ENCODE peak calls at places on chromosomes 6 and 20, in four cellular contexts. One of them, this sample, is unnamed.

GRCh38 chr6:159686697-159687096 is 6.3 kb downstream of the SOD2 start:
- DNase-seq in brain microvascular endothelial cell: no peak
- DNase-seq in mammary epithelial cell: no peak
- DNase-seq in prostate gland: no peak
- DNase-seq in this sample: no peak

GRCh38 chr6:117906905-117907599 is at the start of gene SLC35F1:
- DNase-seq in brain microvascular endothelial cell: peak; percentile 22
- DNase-seq in mammary epithelial cell: peak; percentile 25
- DNase-seq in prostate gland: peak; percentile 33
- DNase-seq in this sample: no peak

GRCh38 chr6:155126727-155127439 is 131.8 kb downstream of the TIAM2 start:
- DNase-seq in brain microvascular endothelial cell: peak; percentile 93
- DNase-seq in mammary epithelial cell: peak; percentile 78
- DNase-seq in prostate gland: no peak
- DNase-seq in this sample: peak; percentile 84

GRCh38 chr6:2047855-2048254 is 197.6 kb downstream of the GMDS start:
- DNase-seq in brain microvascular endothelial cell: no peak
- DNase-seq in mammary epithelial cell: no peak
- DNase-seq in prostate gland: no peak
- DNase-seq in this sample: no peak

GRCh38 chr6:98716341-98716740 is 118.0 kb upstream of the POU3F2 start:
- DNase-seq in brain microvascular endothelial cell: no peak
- DNase-seq in mammary epithelial cell: no peak
- DNase-seq in prostate gland: no peak
- DNase-seq in this sample: no peak

GRCh38 chr20:15760217-15760567 is 813.1 kb downstream of the KIF16B start:
- DNase-seq in brain microvascular endothelial cell: no peak
- DNase-seq in mammary epithelial cell: no peak
- DNase-seq in prostate gland: no peak
- DNase-seq in this sample: no peak

GRCh38 chr6:80640176-80640575 is 533.7 kb downstream of the BCKDHB start:
- DNase-seq in brain microvascular endothelial cell: no peak
- DNase-seq in mammary epithelial cell: no peak
- DNase-seq in prostate gland: no peak
- DNase-seq in this sample: no peak

GRCh38 chr6:115896538-115897129 is 164.1 kb downstream of the FRK start:
- DNase-seq in brain microvascular endothelial cell: peak; percentile 17
- DNase-seq in mammary epithelial cell: peak; percentile 19
- DNase-seq in prostate gland: no peak
- DNase-seq in this sample: peak; percentile 31

GRCh38 chr6:139597781-139598368 is 223.4 kb upstream of the CITED2 start:
- DNase-seq in brain microvascular endothelial cell: peak; percentile 93
- DNase-seq in mammary epithelial cell: peak; percentile 81
- DNase-seq in prostate gland: peak; percentile 32
- DNase-seq in this sample: peak; percentile 97

GRCh38 chr20:911882-912600 is 4.1 kb downstream of the ANGPT4 start:
- DNase-seq in brain microvascular endothelial cell: no peak
- DNase-seq in mammary epithelial cell: no peak
- DNase-seq in prostate gland: no peak
- DNase-seq in this sample: no peak
- TF ChIP-seq CTCF in brain microvascular endothelial cell: no peak
- TF ChIP-seq CTCF in mammary epithelial cell: no peak
- TF ChIP-seq CTCF in prostate gland: no peak
- TF ChIP-seq CTCF in this sample: no peak

GRCh38 chr20:39292193-39292736 is 330.1 kb downstream of the DHX35 start:
- DNase-seq in brain microvascular endothelial cell: no peak
- DNase-seq in mammary epithelial cell: no peak
- DNase-seq in prostate gland: no peak
- DNase-seq in this sample: no peak

GRCh38 chr20:39289831-39290230 is 327.7 kb downstream of the DHX35 start:
- DNase-seq in brain microvascular endothelial cell: no peak
- DNase-seq in mammary epithelial cell: no peak
- DNase-seq in prostate gland: no peak
- DNase-seq in this sample: no peak

GRCh38 chr20:39290575-39290974 is 328.4 kb downstream of the DHX35 start:
- DNase-seq in brain microvascular endothelial cell: no peak
- DNase-seq in mammary epithelial cell: no peak
- DNase-seq in prostate gland: no peak
- DNase-seq in this sample: no peak

GRCh38 chr20:39291301-39291700 is 329.2 kb downstream of the DHX35 start:
- DNase-seq in brain microvascular endothelial cell: no peak
- DNase-seq in mammary epithelial cell: no peak
- DNase-seq in prostate gland: peak; percentile 58
- DNase-seq in this sample: no peak

GRCh38 chr20:39289316-39289715 is 327.2 kb downstream of the DHX35 start:
- DNase-seq in brain microvascular endothelial cell: no peak
- DNase-seq in mammary epithelial cell: no peak
- DNase-seq in prostate gland: no peak
- DNase-seq in this sample: no peak
- TF ChIP-seq CTCF in brain microvascular endothelial cell: peak; percentile 3
- TF ChIP-seq CTCF in mammary epithelial cell: peak; percentile 15
- TF ChIP-seq CTCF in prostate gland: no peak
- TF ChIP-seq CTCF in this sample: no peak

GRCh38 chr6:161376367-161376766 is 102.5 kb upstream of the AGPAT4 start:
- DNase-seq in brain microvascular endothelial cell: no peak
- DNase-seq in mammary epithelial cell: no peak
- DNase-seq in prostate gland: no peak
- DNase-seq in this sample: no peak

GRCh38 chr6:161377116-161377515 is 103.3 kb upstream of the AGPAT4 start:
- DNase-seq in brain microvascular endothelial cell: no peak
- DNase-seq in mammary epithelial cell: no peak
- DNase-seq in prostate gland: no peak
- DNase-seq in this sample: no peak

GRCh38 chr6:161372422-161372793 is 98.5 kb upstream of the AGPAT4 start:
- DNase-seq in brain microvascular endothelial cell: no peak
- DNase-seq in mammary epithelial cell: no peak
- DNase-seq in prostate gland: no peak
- DNase-seq in this sample: no peak

GRCh38 chr6:161373905-161374451 is 100.1 kb upstream of the AGPAT4 start:
- DNase-seq in brain microvascular endothelial cell: peak; percentile 53
- DNase-seq in mammary epithelial cell: peak; percentile 50
- DNase-seq in prostate gland: peak; percentile 61
- DNase-seq in this sample: peak; percentile 47

GRCh38 chr6:161374971-161375873 is 101.4 kb upstream of the AGPAT4 start:
- DNase-seq in brain microvascular endothelial cell: no peak
- DNase-seq in mammary epithelial cell: peak; percentile 54
- DNase-seq in prostate gland: peak; percentile 58
- DNase-seq in this sample: no peak
- TF ChIP-seq CTCF in brain microvascular endothelial cell: peak; percentile 41
- TF ChIP-seq CTCF in mammary epithelial cell: peak; percentile 60
- TF ChIP-seq CTCF in prostate gland: no peak
- TF ChIP-seq CTCF in this sample: peak; percentile 32

DNA sequence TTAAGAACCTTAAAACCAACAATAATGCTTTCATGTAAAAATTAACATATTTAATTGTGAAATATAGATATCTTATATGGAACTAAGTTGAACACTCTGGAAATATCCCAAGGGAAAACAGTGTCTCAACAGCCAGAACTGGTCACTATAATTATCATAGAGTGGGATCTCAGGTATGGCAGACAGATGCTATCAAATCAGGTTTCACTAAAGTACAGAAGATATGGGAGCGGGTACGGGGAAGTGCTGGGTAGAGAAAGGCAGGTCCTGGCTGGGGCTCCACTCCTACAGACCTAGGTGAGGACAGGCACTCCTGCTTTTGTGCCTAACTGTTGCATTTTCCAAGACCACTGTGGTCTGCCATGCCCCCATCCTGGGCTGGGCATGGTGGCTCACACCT is 128.2 kb upstream of the BEND3 start:
- DNase-seq in brain microvascular endothelial cell: no peak
- DNase-seq in mammary epithelial cell: no peak
- DNase-seq in prostate gland: no peak
- DNase-seq in this sample: no peak
- TF ChIP-seq CTCF in brain microvascular endothelial cell: no peak
- TF ChIP-seq CTCF in mammary epithelial cell: no peak
- TF ChIP-seq CTCF in prostate gland: no peak
- TF ChIP-seq CTCF in this sample: no peak

DNA sequence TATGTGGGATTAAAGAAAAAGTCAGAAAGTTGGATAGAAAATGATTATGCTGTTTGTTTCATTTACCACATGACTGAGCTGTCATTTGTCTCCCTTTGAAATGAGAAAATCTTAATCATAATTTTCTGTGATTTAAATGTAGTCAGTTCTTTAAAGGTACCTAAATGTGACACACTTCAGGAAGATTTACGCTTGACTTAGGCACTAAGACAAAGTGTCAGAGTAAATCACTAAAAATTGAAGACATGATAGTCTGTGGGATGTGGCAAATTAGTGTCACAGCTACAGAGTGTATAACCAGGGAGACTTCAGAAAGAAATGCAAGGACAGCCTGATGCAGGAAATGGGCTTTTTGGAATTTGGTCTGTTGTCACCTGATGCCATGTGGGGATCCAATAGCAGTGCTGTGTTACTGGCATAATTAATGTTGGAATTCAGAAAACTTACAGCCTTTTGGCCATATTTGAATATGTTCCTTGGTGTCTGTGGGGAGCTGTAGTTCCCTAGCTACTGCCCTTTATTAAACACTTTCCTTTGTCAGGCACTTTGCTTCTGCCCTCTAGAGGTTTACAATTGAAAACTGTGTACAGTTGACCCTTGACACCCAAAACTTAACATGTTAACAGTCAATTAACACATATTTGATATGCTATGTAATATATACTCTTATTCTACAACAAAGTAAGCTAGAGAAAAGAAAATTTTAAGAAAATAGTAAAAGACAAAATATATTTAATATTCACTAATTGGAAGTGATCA is 493.8 kb downstream of the UTRN start:
- DNase-seq in brain microvascular endothelial cell: no peak
- DNase-seq in mammary epithelial cell: peak; percentile 6
- DNase-seq in prostate gland: no peak
- DNase-seq in this sample: peak; percentile 15
- TF ChIP-seq CTCF in brain microvascular endothelial cell: peak; percentile 16
- TF ChIP-seq CTCF in mammary epithelial cell: peak; percentile 17
- TF ChIP-seq CTCF in prostate gland: no peak
- TF ChIP-seq CTCF in this sample: peak; percentile 63